ENCODE peak calls at places on chromosomes 7 and 10, in seven cellular contexts. One of them, this sample, is unnamed.

GRCh38 chr10:114658175-114658574 is at the start of gene ABLIM1:
- DNase-seq in SK-N-MC: no peak
- DNase-seq in stromal cell of bone marrow: no peak
- DNase-seq in GM03348: no peak
- DNase-seq in amniotic stem cell: no peak
- DNase-seq in GM20000: no peak
- DNase-seq in adipocyte: no peak
- DNase-seq in this sample: no peak

GRCh38 chr10:108521827-108522503 is 1357.5 kb upstream of the SORCS1 start:
- DNase-seq in amniotic stem cell: no peak
- DNase-seq in GM20000: no peak
- DNase-seq in stromal cell of bone marrow: no peak
- DNase-seq in adipocyte: no peak
- DNase-seq in GM03348: no peak
- DNase-seq in SK-N-MC: no peak
- DNase-seq in this sample: no peak

GRCh38 chr7:156764016-156764669 is 123.6 kb downstream of the RNF32 start:
- DNase-seq in SK-N-MC: no peak
- DNase-seq in stromal cell of bone marrow: peak
- DNase-seq in GM20000: no peak
- DNase-seq in GM03348: peak
- DNase-seq in adipocyte: peak
- DNase-seq in amniotic stem cell: peak
- DNase-seq in this sample: no peak

GRCh38 chr7:7526006-7526405 is 9.7 kb downstream of the COL28A1 start:
- DNase-seq in GM20000: no peak
- DNase-seq in SK-N-MC: no peak
- DNase-seq in amniotic stem cell: no peak
- DNase-seq in GM03348: no peak
- DNase-seq in stromal cell of bone marrow: no peak
- DNase-seq in adipocyte: no peak
- DNase-seq in this sample: no peak

GRCh38 chr10:125605167-125605566 is 77.8 kb downstream of the TEX36 start:
- DNase-seq in stromal cell of bone marrow: no peak
- DNase-seq in SK-N-MC: no peak
- DNase-seq in adipocyte: peak
- DNase-seq in GM20000: no peak
- DNase-seq in amniotic stem cell: no peak
- DNase-seq in GM03348: no peak
- DNase-seq in this sample: no peak

GRCh38 chr10:81182296-81182695 is 644.6 kb downstream of the SH2D4B start:
- DNase-seq in adipocyte: no peak
- DNase-seq in GM20000: no peak
- DNase-seq in amniotic stem cell: no peak
- DNase-seq in GM03348: no peak
- DNase-seq in SK-N-MC: no peak
- DNase-seq in stromal cell of bone marrow: no peak
- DNase-seq in this sample: no peak

GRCh38 chr7:156836443-156836842 is 56.5 kb downstream of the LMBR1 start:
- DNase-seq in GM20000: no peak
- DNase-seq in GM03348: no peak
- DNase-seq in amniotic stem cell: no peak
- DNase-seq in stromal cell of bone marrow: no peak
- DNase-seq in adipocyte: no peak
- DNase-seq in SK-N-MC: no peak
- DNase-seq in this sample: no peak

GRCh38 chr7:80259-81236 is 111.8 kb upstream of the FAM20C start:
- DNase-seq in adipocyte: no peak
- DNase-seq in stromal cell of bone marrow: no peak
- DNase-seq in SK-N-MC: no peak
- DNase-seq in amniotic stem cell: no peak
- DNase-seq in GM03348: no peak
- DNase-seq in GM20000: no peak
- DNase-seq in this sample: no peak

GRCh38 chr7:105707967-105708580 is 126.8 kb upstream of the EFCAB10 start:
- DNase-seq in adipocyte: no peak
- DNase-seq in SK-N-MC: no peak
- DNase-seq in stromal cell of bone marrow: no peak
- DNase-seq in amniotic stem cell: no peak
- DNase-seq in GM20000: no peak
- DNase-seq in GM03348: no peak
- DNase-seq in this sample: no peak

GRCh38 chr7:154770361-154770760 is 232.6 kb downstream of the PAXIP1 start:
- DNase-seq in amniotic stem cell: no peak
- DNase-seq in GM03348: no peak
- DNase-seq in adipocyte: no peak
- DNase-seq in stromal cell of bone marrow: no peak
- DNase-seq in GM20000: no peak
- DNase-seq in SK-N-MC: no peak
- DNase-seq in this sample: no peak

GRCh38 chr7:106868364-106868763 is 3.3 kb downstream of the PIK3CG start:
- DNase-seq in amniotic stem cell: no peak
- DNase-seq in SK-N-MC: no peak
- DNase-seq in GM20000: no peak
- DNase-seq in stromal cell of bone marrow: no peak
- DNase-seq in adipocyte: no peak
- DNase-seq in GM03348: no peak
- DNase-seq in this sample: no peak

GRCh38 chr10:121772890-121773289 is 154.9 kb downstream of the ATE1 start:
- DNase-seq in adipocyte: peak
- DNase-seq in GM03348: no peak
- DNase-seq in amniotic stem cell: no peak
- DNase-seq in SK-N-MC: no peak
- DNase-seq in stromal cell of bone marrow: no peak
- DNase-seq in GM20000: no peak
- DNase-seq in this sample: no peak

GRCh38 chr10:77637986-77638765 is 568 bp upstream of the KCNMA1 start:
- DNase-seq in SK-N-MC: no peak
- DNase-seq in GM03348: peak
- DNase-seq in adipocyte: peak
- DNase-seq in amniotic stem cell: peak
- DNase-seq in stromal cell of bone marrow: no peak
- DNase-seq in GM20000: peak
- DNase-seq in this sample: peak

GRCh38 chr7:127154101-127154500 is 98.6 kb downstream of the GRM8 start:
- DNase-seq in GM03348: no peak
- DNase-seq in SK-N-MC: no peak
- DNase-seq in GM20000: no peak
- DNase-seq in stromal cell of bone marrow: no peak
- DNase-seq in amniotic stem cell: no peak
- DNase-seq in adipocyte: no peak
- DNase-seq in this sample: no peak

GRCh38 chr10:124074471-124075109 is 18.8 kb downstream of the CHST15 start:
- DNase-seq in SK-N-MC: no peak
- DNase-seq in stromal cell of bone marrow: no peak
- DNase-seq in GM03348: no peak
- DNase-seq in adipocyte: no peak
- DNase-seq in amniotic stem cell: no peak
- DNase-seq in GM20000: no peak
- DNase-seq in this sample: no peak

GRCh38 chr7:143003393-143004051 is 23.4 kb downstream of the OR9A2 start:
- DNase-seq in SK-N-MC: no peak
- DNase-seq in GM20000: peak
- DNase-seq in amniotic stem cell: peak
- DNase-seq in GM03348: peak
- DNase-seq in stromal cell of bone marrow: no peak
- DNase-seq in adipocyte: peak
- DNase-seq in this sample: peak

GRCh38 chr10:33239257-33239656 is 95.2 kb downstream of the NRP1 start:
- DNase-seq in adipocyte: no peak
- DNase-seq in GM20000: no peak
- DNase-seq in SK-N-MC: no peak
- DNase-seq in amniotic stem cell: no peak
- DNase-seq in stromal cell of bone marrow: no peak
- DNase-seq in GM03348: no peak
- DNase-seq in this sample: no peak

GRCh38 chr7:129843982-129844840 is 108.5 kb downstream of the UBE2H start:
- DNase-seq in GM20000: no peak
- DNase-seq in SK-N-MC: no peak
- DNase-seq in GM03348: no peak
- DNase-seq in adipocyte: no peak
- DNase-seq in amniotic stem cell: no peak
- DNase-seq in stromal cell of bone marrow: no peak
- DNase-seq in this sample: no peak

GRCh38 chr7:1675673-1676549 is 5.8 kb downstream of the ELFN1 start:
- DNase-seq in SK-N-MC: no peak
- DNase-seq in GM03348: no peak
- DNase-seq in GM20000: no peak
- DNase-seq in amniotic stem cell: no peak
- DNase-seq in stromal cell of bone marrow: no peak
- DNase-seq in adipocyte: no peak
- DNase-seq in this sample: no peak

GRCh38 chr10:56028299-56029132 is 332.5 kb downstream of the ZWINT start:
- DNase-seq in stromal cell of bone marrow: no peak
- DNase-seq in GM20000: no peak
- DNase-seq in adipocyte: no peak
- DNase-seq in amniotic stem cell: no peak
- DNase-seq in SK-N-MC: no peak
- DNase-seq in GM03348: no peak
- DNase-seq in this sample: no peak

GRCh38 chr7:30505174-30505697 is 607 bp upstream of the GGCT start:
- DNase-seq in SK-N-MC: no peak
- DNase-seq in GM03348: no peak
- DNase-seq in GM20000: no peak
- DNase-seq in stromal cell of bone marrow: no peak
- DNase-seq in amniotic stem cell: no peak
- DNase-seq in adipocyte: no peak
- DNase-seq in this sample: no peak

GRCh38 chr7:87543623-87544022 is 57.1 kb downstream of the ABCB1 start:
- DNase-seq in GM03348: no peak
- DNase-seq in amniotic stem cell: no peak
- DNase-seq in stromal cell of bone marrow: no peak
- DNase-seq in adipocyte: peak
- DNase-seq in GM20000: no peak
- DNase-seq in SK-N-MC: no peak
- DNase-seq in this sample: no peak

GRCh38 chr10:61346946-61347345 is 106.2 kb downstream of the TMEM26 start:
- DNase-seq in GM20000: no peak
- DNase-seq in GM03348: no peak
- DNase-seq in stromal cell of bone marrow: no peak
- DNase-seq in SK-N-MC: no peak
- DNase-seq in adipocyte: no peak
- DNase-seq in amniotic stem cell: no peak
- DNase-seq in this sample: no peak

GRCh38 chr10:28810062-28810870 is 132.9 kb downstream of the BAMBI start:
- DNase-seq in GM20000: no peak
- DNase-seq in adipocyte: peak
- DNase-seq in stromal cell of bone marrow: no peak
- DNase-seq in amniotic stem cell: no peak
- DNase-seq in GM03348: no peak
- DNase-seq in SK-N-MC: no peak
- DNase-seq in this sample: no peak

GRCh38 chr7:77655836-77656455 is 40.3 kb upstream of the RSBN1L start:
- DNase-seq in SK-N-MC: no peak
- DNase-seq in GM03348: no peak
- DNase-seq in GM20000: no peak
- DNase-seq in adipocyte: no peak
- DNase-seq in stromal cell of bone marrow: no peak
- DNase-seq in amniotic stem cell: no peak
- DNase-seq in this sample: no peak

GRCh38 chr7:130683026-130683425 is 3.3 kb downstream of the TSGA13 start:
- DNase-seq in amniotic stem cell: no peak
- DNase-seq in adipocyte: peak
- DNase-seq in SK-N-MC: no peak
- DNase-seq in stromal cell of bone marrow: no peak
- DNase-seq in GM03348: peak
- DNase-seq in GM20000: no peak
- DNase-seq in this sample: no peak

GRCh38 chr7:92071032-92071431 is 63.2 kb downstream of the CYP51A1 start:
- DNase-seq in GM20000: no peak
- DNase-seq in amniotic stem cell: no peak
- DNase-seq in SK-N-MC: no peak
- DNase-seq in GM03348: no peak
- DNase-seq in stromal cell of bone marrow: no peak
- DNase-seq in adipocyte: no peak
- DNase-seq in this sample: no peak

GRCh38 chr7:88789480-88790064 is 6.0 kb downstream of the TEX47 start:
- DNase-seq in GM03348: peak
- DNase-seq in adipocyte: peak
- DNase-seq in stromal cell of bone marrow: no peak
- DNase-seq in GM20000: peak
- DNase-seq in SK-N-MC: peak
- DNase-seq in amniotic stem cell: peak
- DNase-seq in this sample: no peak

GRCh38 chr7:103762361-103762760 is 227.1 kb downstream of the RELN start:
- DNase-seq in adipocyte: no peak
- DNase-seq in amniotic stem cell: no peak
- DNase-seq in GM03348: no peak
- DNase-seq in GM20000: no peak
- DNase-seq in SK-N-MC: no peak
- DNase-seq in stromal cell of bone marrow: no peak
- DNase-seq in this sample: no peak

GRCh38 chr7:11427686-11428273 is 404.2 kb downstream of the THSD7A start:
- DNase-seq in stromal cell of bone marrow: peak
- DNase-seq in GM20000: peak
- DNase-seq in adipocyte: peak
- DNase-seq in GM03348: peak
- DNase-seq in SK-N-MC: peak
- DNase-seq in amniotic stem cell: peak
- DNase-seq in this sample: no peak

GRCh38 chr10:49118450-49118849 is 3.1 kb upstream of the VSTM4 start:
- DNase-seq in GM03348: no peak
- DNase-seq in adipocyte: no peak
- DNase-seq in SK-N-MC: no peak
- DNase-seq in stromal cell of bone marrow: no peak
- DNase-seq in GM20000: no peak
- DNase-seq in amniotic stem cell: no peak
- DNase-seq in this sample: no peak

GRCh38 chr10:27564381-27564780 is 60.3 kb downstream of the RAB18 start:
- DNase-seq in SK-N-MC: no peak
- DNase-seq in GM20000: no peak
- DNase-seq in amniotic stem cell: no peak
- DNase-seq in stromal cell of bone marrow: no peak
- DNase-seq in GM03348: no peak
- DNase-seq in adipocyte: no peak
- DNase-seq in this sample: no peak

GRCh38 chr7:67618569-67619543 is 622.2 kb downstream of the TYW1 start:
- DNase-seq in SK-N-MC: no peak
- DNase-seq in stromal cell of bone marrow: no peak
- DNase-seq in GM20000: no peak
- DNase-seq in GM03348: peak
- DNase-seq in adipocyte: peak
- DNase-seq in amniotic stem cell: no peak
- DNase-seq in this sample: no peak

GRCh38 chr10:123149162-123149567 is 1.2 kb downstream of the HMX2 start:
- DNase-seq in GM20000: no peak
- DNase-seq in amniotic stem cell: no peak
- DNase-seq in GM03348: no peak
- DNase-seq in SK-N-MC: no peak
- DNase-seq in stromal cell of bone marrow: no peak
- DNase-seq in adipocyte: no peak
- DNase-seq in this sample: no peak

GRCh38 chr10:104316321-104317099 is 21.8 kb downstream of the ITPRIP start:
- DNase-seq in amniotic stem cell: no peak
- DNase-seq in GM20000: no peak
- DNase-seq in adipocyte: no peak
- DNase-seq in GM03348: no peak
- DNase-seq in stromal cell of bone marrow: no peak
- DNase-seq in SK-N-MC: no peak
- DNase-seq in this sample: no peak

GRCh38 chr10:24858244-24858907 is 94.0 kb downstream of the PRTFDC1 start:
- DNase-seq in GM03348: peak
- DNase-seq in adipocyte: peak
- DNase-seq in SK-N-MC: no peak
- DNase-seq in stromal cell of bone marrow: no peak
- DNase-seq in GM20000: no peak
- DNase-seq in amniotic stem cell: no peak
- DNase-seq in this sample: no peak

GRCh38 chr10:71222541-71223364 is 10.4 kb downstream of the UNC5B start:
- DNase-seq in SK-N-MC: no peak
- DNase-seq in amniotic stem cell: no peak
- DNase-seq in stromal cell of bone marrow: no peak
- DNase-seq in GM20000: no peak
- DNase-seq in adipocyte: peak
- DNase-seq in GM03348: peak
- DNase-seq in this sample: no peak

GRCh38 chr10:63593576-63593975 is 72.4 kb downstream of the REEP3 start:
- DNase-seq in amniotic stem cell: no peak
- DNase-seq in GM03348: no peak
- DNase-seq in GM20000: no peak
- DNase-seq in stromal cell of bone marrow: peak
- DNase-seq in adipocyte: no peak
- DNase-seq in SK-N-MC: no peak
- DNase-seq in this sample: no peak

This sample was measured in T1000.